ENCODE peak calls at places on chromosomes 6 and 20, in four cellular contexts. L is Caco-2, G is OCI-LY7, W is GM12878. T is an unnamed sample.
A peak's percentile ranks its signal among the peaks of the same experiment; 100 is the strongest.

GRCh38 chr6:66897576-66897975 is 1190.5 kb upstream of the EYS start:
- DNase-seq in L (peak; percentile 2), G (peak; percentile 66), W (no peak), T (no peak)

GRCh38 chr6:170250981-170251775 is 39.7 kb downstream of the DLL1 start:
- DNase-seq in L (no peak), G (no peak), W (no peak), T (no peak)

GRCh38 chr20:49594143-49594928 is 26.4 kb upstream of the PTGIS start:
- DNase-seq in L (peak; percentile 55), G (no peak), W (no peak), T (peak; percentile 96)

GRCh38 chr20:32463642-32464400 is 105.7 kb downstream of the ASXL1 start:
- DNase-seq in L (no peak), G (no peak), W (no peak), T (no peak)

GRCh38 chr6:166258854-166259276 is 49.3 kb downstream of the PRR18 start:
- DNase-seq in L (no peak), G (peak; percentile 30), W (no peak), T (no peak)

GRCh38 chr20:47735412-47736400 is 49.6 kb downstream of the SULF2 start:
- DNase-seq in L (no peak), G (no peak), W (no peak), T (peak; percentile 14)

GRCh38 chr20:45495438-45495985 is 19.9 kb downstream of the SPINT3 start:
- DNase-seq in L (no peak), G (no peak), W (no peak), T (no peak)

GRCh38 chr6:31776563-31776960 is 566 bp downstream of the VWA7 start:
- DNase-seq in L (no peak), G (no peak), W (no peak), T (no peak)

GRCh38 chr6:134437376-134437775 is 119.5 kb upstream of the SGK1 start:
- DNase-seq in L (no peak), G (peak; percentile 20), W (peak; percentile 15), T (no peak)

GRCh38 chr6:138302554-138302953 is 75.2 kb upstream of the SMIM28 start:
- DNase-seq in L (no peak), G (no peak), W (no peak), T (no peak)

GRCh38 chr6:114064862-114065261 is 93.9 kb upstream of the HDAC2 start:
- DNase-seq in L (no peak), G (no peak), W (no peak), T (no peak)

GRCh38 chr20:38272961-38273360 is 12.4 kb upstream of the KIAA1755 start:
- DNase-seq in L (no peak), G (no peak), W (no peak), T (peak; percentile 57)

GRCh38 chr6:147821266-147821665 is 312.8 kb downstream of the SAMD5 start:
- DNase-seq in L (no peak), G (no peak), W (no peak), T (no peak)

GRCh38 chr6:142822882-142823578 is 121.9 kb downstream of the HIVEP2 start:
- DNase-seq in L (peak; percentile 50), G (no peak), W (no peak), T (no peak)

GRCh38 chr20:17504898-17505663 is 26.1 kb downstream of the BFSP1 start:
- DNase-seq in L (peak; percentile 53), G (peak; percentile 79), W (peak; percentile 25), T (peak; percentile 86)

GRCh38 chr6:16270178-16270794 is 31.9 kb downstream of the GMPR start:
- DNase-seq in L (no peak), G (no peak), W (no peak), T (no peak)

GRCh38 chr6:22681761-22682160 is 112.4 kb downstream of the HDGFL1 start:
- DNase-seq in L (no peak), G (no peak), W (no peak), T (peak; percentile 50)

GRCh38 chr20:15742627-15743026 is 830.6 kb downstream of the KIF16B start:
- DNase-seq in L (no peak), G (no peak), W (no peak), T (no peak)

GRCh38 chr6:121305957-121306607 is 28.2 kb downstream of the TBC1D32 start:
- DNase-seq in L (peak; percentile 31), G (peak; percentile 30), W (no peak), T (peak; percentile 47)

GRCh38 chr20:34638532-34638931 is 38.4 kb downstream of the PIGU start:
- DNase-seq in L (no peak), G (no peak), W (no peak), T (no peak)

GRCh38 chr20:50418890-50419642 is 91.1 kb upstream of the PTPN1 start:
- DNase-seq in L (no peak), G (no peak), W (no peak), T (no peak)

GRCh38 chr6:10510592-10511367 is 10.4 kb upstream of the GCNT2 start:
- DNase-seq in L (peak; percentile 80), G (peak; percentile 82), W (no peak), T (peak; percentile 61)

GRCh38 chr20:11248691-11249178 is 574.9 kb upstream of the JAG1 start:
- DNase-seq in L (no peak), G (no peak), W (no peak), T (no peak)

GRCh38 chr20:57496592-57496991 is 28.3 kb downstream of the CTCFL start:
- DNase-seq in L (no peak), G (no peak), W (no peak), T (no peak)
- H3K9me3 ChIP-seq in L (no peaks in the 10 kb centered on the region), G (no peaks in the 10 kb centered on the region), W (no peaks in the 10 kb centered on the region), T (no peaks in the 10 kb centered on the region)

GRCh38 chr20:64050261-64051032 is 1.0 kb upstream of the SOX18 start:
- DNase-seq in L (no peak), G (no peak), W (no peak), T (no peak)
- H3K4me3 ChIP-seq in L (no peak overlapping the region), G (no peak overlapping the region), W (no peak overlapping the region), T (no peak overlapping the region)

DNA sequence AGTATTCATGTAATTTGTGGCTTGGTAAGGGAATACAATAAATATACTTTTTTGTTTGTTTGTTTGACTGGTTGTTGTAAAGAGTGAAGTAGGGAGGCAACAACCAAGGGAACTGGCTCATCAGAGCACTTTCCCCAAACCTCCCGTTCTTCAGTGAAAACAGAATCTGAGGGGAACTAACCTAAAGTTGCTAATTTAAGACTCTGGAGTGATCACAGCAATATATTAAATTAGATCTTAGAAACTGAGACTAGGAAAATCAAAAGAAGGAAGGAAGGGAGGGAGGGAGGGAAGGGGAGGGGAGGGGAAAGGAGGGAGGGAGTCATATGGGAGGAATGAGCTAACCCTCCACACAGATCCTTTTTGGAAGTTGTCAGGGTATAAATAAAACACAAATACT is 144.9 kb downstream of the SYNDIG1 start:
- DNase-seq in L (no peak), G (no peak), W (no peak), T (no peak)
- H3K9me3 ChIP-seq in L (no peaks in the 10 kb centered on the region), G (no peaks in the 10 kb centered on the region), W (no peaks in the 10 kb centered on the region), T (no peaks in the 10 kb centered on the region)

GRCh38 chr6:106092279-106092678 is 6.1 kb downstream of the PRDM1 start:
- DNase-seq in L (no peak), G (no peak), W (no peak), T (no peak)
- H3K4me3 ChIP-seq in L (no peak overlapping the region), G (no peak overlapping the region), W (no peak overlapping the region), T (no peak overlapping the region)